ENCODE peak calls at places on chromosomes 3 and 15, in ten cellular contexts. One of them, this sample, is unnamed.

GRCh38 chr3:72567976-72568560 is 280.2 kb downstream of the SHQ1 start:
- DNase-seq in GM12864: no peak
- DNase-seq in mucosa of descending colon: peak
- DNase-seq in fibroblast of villous mesenchyme: no peak
- DNase-seq in cardiac fibroblast: no peak
- DNase-seq in HCT116: no peak
- DNase-seq in dorsolateral prefrontal cortex: no peak
- DNase-seq in endodermal cell: no peak
- DNase-seq in natural killer cell: no peak
- DNase-seq in lower lobe of right lung: no peak
- DNase-seq in this sample: no peak

GRCh38 chr15:36738817-36739216 is 159.4 kb downstream of the CDIN1 start:
- DNase-seq in lower lobe of right lung: no peak
- DNase-seq in mucosa of descending colon: no peak
- DNase-seq in cardiac fibroblast: no peak
- DNase-seq in endodermal cell: no peak
- DNase-seq in GM12864: no peak
- DNase-seq in dorsolateral prefrontal cortex: no peak
- DNase-seq in natural killer cell: no peak
- DNase-seq in HCT116: no peak
- DNase-seq in fibroblast of villous mesenchyme: peak
- DNase-seq in this sample: no peak

GRCh38 chr15:57306305-57306943 is 69.9 kb upstream of the CGNL1 start:
- DNase-seq in mucosa of descending colon: peak
- DNase-seq in lower lobe of right lung: peak
- DNase-seq in cardiac fibroblast: peak
- DNase-seq in natural killer cell: peak
- DNase-seq in dorsolateral prefrontal cortex: peak
- DNase-seq in HCT116: peak
- DNase-seq in GM12864: no peak
- DNase-seq in fibroblast of villous mesenchyme: peak
- DNase-seq in endodermal cell: peak
- DNase-seq in this sample: peak

GRCh38 chr15:32957219-32957618 is 237.3 kb downstream of the FMN1 start:
- DNase-seq in natural killer cell: no peak
- DNase-seq in dorsolateral prefrontal cortex: no peak
- DNase-seq in HCT116: no peak
- DNase-seq in cardiac fibroblast: no peak
- DNase-seq in endodermal cell: no peak
- DNase-seq in fibroblast of villous mesenchyme: no peak
- DNase-seq in mucosa of descending colon: no peak
- DNase-seq in lower lobe of right lung: no peak
- DNase-seq in GM12864: no peak
- DNase-seq in this sample: no peak

GRCh38 chr15:86077070-86077469 is 2.6 kb upstream of the AGBL1 start:
- DNase-seq in fibroblast of villous mesenchyme: no peak
- DNase-seq in dorsolateral prefrontal cortex: no peak
- DNase-seq in endodermal cell: peak
- DNase-seq in lower lobe of right lung: no peak
- DNase-seq in mucosa of descending colon: no peak
- DNase-seq in natural killer cell: no peak
- DNase-seq in GM12864: no peak
- DNase-seq in HCT116: no peak
- DNase-seq in cardiac fibroblast: no peak
- DNase-seq in this sample: no peak

GRCh38 chr3:52887166-52887565 is 10.2 kb downstream of the STIMATE start:
- DNase-seq in GM12864: no peak
- DNase-seq in cardiac fibroblast: no peak
- DNase-seq in HCT116: no peak
- DNase-seq in endodermal cell: no peak
- DNase-seq in fibroblast of villous mesenchyme: no peak
- DNase-seq in natural killer cell: no peak
- DNase-seq in dorsolateral prefrontal cortex: no peak
- DNase-seq in mucosa of descending colon: no peak
- DNase-seq in lower lobe of right lung: no peak
- DNase-seq in this sample: no peak

GRCh38 chr3:121998030-121998580 is 23.9 kb downstream of the ILDR1 start:
- DNase-seq in lower lobe of right lung: no peak
- DNase-seq in natural killer cell: no peak
- DNase-seq in fibroblast of villous mesenchyme: peak
- DNase-seq in HCT116: no peak
- DNase-seq in endodermal cell: no peak
- DNase-seq in dorsolateral prefrontal cortex: no peak
- DNase-seq in cardiac fibroblast: peak
- DNase-seq in mucosa of descending colon: no peak
- DNase-seq in GM12864: no peak
- DNase-seq in this sample: no peak

GRCh38 chr3:33668618-33669017 is 49.4 kb downstream of the CLASP2 start:
- DNase-seq in GM12864: no peak
- DNase-seq in natural killer cell: no peak
- DNase-seq in lower lobe of right lung: no peak
- DNase-seq in endodermal cell: no peak
- DNase-seq in cardiac fibroblast: no peak
- DNase-seq in mucosa of descending colon: no peak
- DNase-seq in dorsolateral prefrontal cortex: no peak
- DNase-seq in fibroblast of villous mesenchyme: no peak
- DNase-seq in HCT116: no peak
- DNase-seq in this sample: no peak

GRCh38 chr3:111277226-111277625 is 205.6 kb downstream of the NECTIN3 start:
- DNase-seq in mucosa of descending colon: no peak
- DNase-seq in cardiac fibroblast: peak
- DNase-seq in natural killer cell: no peak
- DNase-seq in GM12864: no peak
- DNase-seq in dorsolateral prefrontal cortex: no peak
- DNase-seq in fibroblast of villous mesenchyme: peak
- DNase-seq in endodermal cell: peak
- DNase-seq in lower lobe of right lung: no peak
- DNase-seq in HCT116: no peak
- DNase-seq in this sample: no peak

GRCh38 chr15:43187544-43188155 is 2.4 kb downstream of the CCNDBP1 start:
- DNase-seq in endodermal cell: no peak
- DNase-seq in mucosa of descending colon: no peak
- DNase-seq in HCT116: peak
- DNase-seq in lower lobe of right lung: no peak
- DNase-seq in natural killer cell: no peak
- DNase-seq in dorsolateral prefrontal cortex: no peak
- DNase-seq in cardiac fibroblast: peak
- DNase-seq in fibroblast of villous mesenchyme: peak
- DNase-seq in GM12864: no peak
- DNase-seq in this sample: no peak

GRCh38 chr3:138867996-138868395 is 33.3 kb upstream of the PIK3CB start:
- DNase-seq in fibroblast of villous mesenchyme: no peak
- DNase-seq in lower lobe of right lung: no peak
- DNase-seq in endodermal cell: no peak
- DNase-seq in HCT116: no peak
- DNase-seq in mucosa of descending colon: no peak
- DNase-seq in cardiac fibroblast: no peak
- DNase-seq in dorsolateral prefrontal cortex: no peak
- DNase-seq in GM12864: no peak
- DNase-seq in natural killer cell: no peak
- DNase-seq in this sample: no peak

GRCh38 chr3:192802957-192803899 is 75.9 kb upstream of the FGF12 start:
- DNase-seq in HCT116: peak
- DNase-seq in lower lobe of right lung: no peak
- DNase-seq in dorsolateral prefrontal cortex: no peak
- DNase-seq in mucosa of descending colon: no peak
- DNase-seq in GM12864: no peak
- DNase-seq in endodermal cell: no peak
- DNase-seq in natural killer cell: no peak
- DNase-seq in cardiac fibroblast: peak
- DNase-seq in fibroblast of villous mesenchyme: peak
- DNase-seq in this sample: no peak

GRCh38 chr3:66487475-66487874 is 13.3 kb downstream of the LRIG1 start:
- DNase-seq in lower lobe of right lung: no peak
- DNase-seq in endodermal cell: no peak
- DNase-seq in fibroblast of villous mesenchyme: peak
- DNase-seq in natural killer cell: no peak
- DNase-seq in dorsolateral prefrontal cortex: no peak
- DNase-seq in mucosa of descending colon: no peak
- DNase-seq in HCT116: no peak
- DNase-seq in cardiac fibroblast: no peak
- DNase-seq in GM12864: no peak
- DNase-seq in this sample: no peak

GRCh38 chr15:32029862-32030781 is at the start of gene CHRNA7:
- DNase-seq in HCT116: peak
- DNase-seq in mucosa of descending colon: peak
- DNase-seq in fibroblast of villous mesenchyme: no peak
- DNase-seq in endodermal cell: peak
- DNase-seq in cardiac fibroblast: peak
- DNase-seq in natural killer cell: no peak
- DNase-seq in lower lobe of right lung: peak
- DNase-seq in dorsolateral prefrontal cortex: peak
- DNase-seq in GM12864: no peak
- DNase-seq in this sample: peak

GRCh38 chr15:75827691-75828090 is 15.6 kb upstream of the UBE2Q2 start:
- DNase-seq in HCT116: no peak
- DNase-seq in fibroblast of villous mesenchyme: no peak
- DNase-seq in mucosa of descending colon: no peak
- DNase-seq in lower lobe of right lung: no peak
- DNase-seq in cardiac fibroblast: no peak
- DNase-seq in dorsolateral prefrontal cortex: no peak
- DNase-seq in natural killer cell: no peak
- DNase-seq in endodermal cell: no peak
- DNase-seq in GM12864: no peak
- DNase-seq in this sample: no peak

GRCh38 chr3:76753599-76753998 is 286.3 kb upstream of the ROBO2 start:
- DNase-seq in natural killer cell: no peak
- DNase-seq in fibroblast of villous mesenchyme: no peak
- DNase-seq in HCT116: no peak
- DNase-seq in lower lobe of right lung: no peak
- DNase-seq in mucosa of descending colon: no peak
- DNase-seq in dorsolateral prefrontal cortex: no peak
- DNase-seq in endodermal cell: no peak
- DNase-seq in cardiac fibroblast: no peak
- DNase-seq in GM12864: no peak
- DNase-seq in this sample: no peak
- TF ChIP-seq CTCF in natural killer cell: no peak
- TF ChIP-seq CTCF in fibroblast of villous mesenchyme: peak
- TF ChIP-seq CTCF in HCT116: no peak
- TF ChIP-seq CTCF in lower lobe of right lung: peak
- TF ChIP-seq CTCF in mucosa of descending colon: no peak
- TF ChIP-seq CTCF in dorsolateral prefrontal cortex: no peak
- TF ChIP-seq CTCF in endodermal cell: peak
- TF ChIP-seq CTCF in cardiac fibroblast: no peak
- TF ChIP-seq CTCF in GM12864: no peak
- TF ChIP-seq CTCF in this sample: peak

GRCh38 chr3:64319391-64319790 is 94.1 kb upstream of the PRICKLE2 start:
- DNase-seq in GM12864: no peak
- DNase-seq in natural killer cell: no peak
- DNase-seq in HCT116: no peak
- DNase-seq in cardiac fibroblast: no peak
- DNase-seq in dorsolateral prefrontal cortex: no peak
- DNase-seq in mucosa of descending colon: no peak
- DNase-seq in fibroblast of villous mesenchyme: no peak
- DNase-seq in lower lobe of right lung: no peak
- DNase-seq in endodermal cell: peak
- DNase-seq in this sample: no peak
- TF ChIP-seq CTCF in GM12864: no peak
- TF ChIP-seq CTCF in natural killer cell: no peak
- TF ChIP-seq CTCF in HCT116: no peak
- TF ChIP-seq CTCF in cardiac fibroblast: no peak
- TF ChIP-seq CTCF in dorsolateral prefrontal cortex: no peak
- TF ChIP-seq CTCF in mucosa of descending colon: no peak
- TF ChIP-seq CTCF in fibroblast of villous mesenchyme: peak
- TF ChIP-seq CTCF in lower lobe of right lung: no peak
- TF ChIP-seq CTCF in endodermal cell: peak
- TF ChIP-seq CTCF in this sample: peak

GRCh38 chr3:13879102-13879945 is 547 bp downstream of the WNT7A start:
- DNase-seq in lower lobe of right lung: no peak
- DNase-seq in cardiac fibroblast: no peak
- DNase-seq in GM12864: no peak
- DNase-seq in HCT116: no peak
- DNase-seq in natural killer cell: no peak
- DNase-seq in dorsolateral prefrontal cortex: no peak
- DNase-seq in mucosa of descending colon: no peak
- DNase-seq in endodermal cell: peak
- DNase-seq in fibroblast of villous mesenchyme: no peak
- DNase-seq in this sample: no peak
- TF ChIP-seq CTCF in lower lobe of right lung: no peak
- TF ChIP-seq CTCF in cardiac fibroblast: no peak
- TF ChIP-seq CTCF in GM12864: no peak
- TF ChIP-seq CTCF in HCT116: peak
- TF ChIP-seq CTCF in natural killer cell: no peak
- TF ChIP-seq CTCF in dorsolateral prefrontal cortex: no peak
- TF ChIP-seq CTCF in mucosa of descending colon: no peak
- TF ChIP-seq CTCF in endodermal cell: peak
- TF ChIP-seq CTCF in fibroblast of villous mesenchyme: no peak
- TF ChIP-seq CTCF in this sample: no peak

GRCh38 chr3:44338828-44339127 is 212 bp downstream of the TCAIM start:
- DNase-seq in endodermal cell: no peak
- DNase-seq in lower lobe of right lung: no peak
- DNase-seq in dorsolateral prefrontal cortex: no peak
- DNase-seq in HCT116: no peak
- DNase-seq in mucosa of descending colon: no peak
- DNase-seq in cardiac fibroblast: no peak
- DNase-seq in fibroblast of villous mesenchyme: no peak
- DNase-seq in natural killer cell: no peak
- DNase-seq in GM12864: no peak
- DNase-seq in this sample: no peak

GRCh38 chr3:44339181-44339741 is 695 bp downstream of the TCAIM start:
- DNase-seq in HCT116: no peak
- DNase-seq in endodermal cell: no peak
- DNase-seq in cardiac fibroblast: peak
- DNase-seq in dorsolateral prefrontal cortex: no peak
- DNase-seq in mucosa of descending colon: no peak
- DNase-seq in GM12864: no peak
- DNase-seq in fibroblast of villous mesenchyme: no peak
- DNase-seq in natural killer cell: no peak
- DNase-seq in lower lobe of right lung: no peak
- DNase-seq in this sample: no peak

GRCh38 chr3:44339990-44340389 is 1.4 kb downstream of the TCAIM start:
- DNase-seq in lower lobe of right lung: no peak
- DNase-seq in HCT116: no peak
- DNase-seq in natural killer cell: no peak
- DNase-seq in fibroblast of villous mesenchyme: no peak
- DNase-seq in dorsolateral prefrontal cortex: no peak
- DNase-seq in cardiac fibroblast: no peak
- DNase-seq in mucosa of descending colon: no peak
- DNase-seq in endodermal cell: no peak
- DNase-seq in GM12864: no peak
- DNase-seq in this sample: no peak

GRCh38 chr3:44338010-44338827 is at the start of gene TCAIM:
- DNase-seq in dorsolateral prefrontal cortex: peak
- DNase-seq in GM12864: peak
- DNase-seq in endodermal cell: peak
- DNase-seq in HCT116: peak
- DNase-seq in natural killer cell: peak
- DNase-seq in mucosa of descending colon: peak
- DNase-seq in fibroblast of villous mesenchyme: peak
- DNase-seq in lower lobe of right lung: peak
- DNase-seq in cardiac fibroblast: peak
- DNase-seq in this sample: peak

DNA sequence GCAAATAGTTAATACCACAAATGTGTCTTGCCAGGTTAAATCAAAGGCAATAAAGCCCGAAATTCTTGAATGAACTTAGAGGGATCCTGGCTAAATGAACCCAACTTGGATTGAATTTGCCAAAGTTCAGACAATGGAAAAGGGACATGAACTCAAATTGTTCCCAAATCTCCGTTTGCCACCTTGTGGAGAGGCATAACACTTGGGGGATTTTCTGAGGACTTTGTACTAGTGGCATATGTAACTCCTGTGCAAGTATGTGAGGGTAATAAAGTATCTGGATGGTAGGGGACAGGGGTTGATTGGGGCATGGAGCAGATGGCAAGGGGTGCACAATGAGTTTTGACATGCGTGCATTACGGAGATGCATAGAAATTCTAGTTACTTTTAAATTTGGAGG is 1.3 kb upstream of the TCAIM start:
- DNase-seq in natural killer cell: no peak
- DNase-seq in lower lobe of right lung: no peak
- DNase-seq in GM12864: no peak
- DNase-seq in HCT116: no peak
- DNase-seq in endodermal cell: peak
- DNase-seq in dorsolateral prefrontal cortex: no peak
- DNase-seq in mucosa of descending colon: no peak
- DNase-seq in cardiac fibroblast: peak
- DNase-seq in fibroblast of villous mesenchyme: no peak
- DNase-seq in this sample: no peak
- TF ChIP-seq CTCF in natural killer cell: no peak
- TF ChIP-seq CTCF in lower lobe of right lung: no peak
- TF ChIP-seq CTCF in GM12864: no peak
- TF ChIP-seq CTCF in HCT116: no peak
- TF ChIP-seq CTCF in endodermal cell: peak
- TF ChIP-seq CTCF in dorsolateral prefrontal cortex: no peak
- TF ChIP-seq CTCF in mucosa of descending colon: no peak
- TF ChIP-seq CTCF in cardiac fibroblast: no peak
- TF ChIP-seq CTCF in fibroblast of villous mesenchyme: no peak
- TF ChIP-seq CTCF in this sample: peak

This sample was measured in progenitor cell of endocrine pancreas.